ENCODE peak calls at places on chromosome 7, in four cellular contexts. V, Q, R and J are unnamed samples.
A peak's percentile ranks its signal among the peaks of the same experiment; 100 is the strongest.

GRCh38 chr7:27351137-27351536 is 108.5 kb downstream of the EVX1 start:
- DNase-seq in V (no peak), Q (no peak), R (no peak), J (no peak)

GRCh38 chr7:107975394-107976013 is 27.5 kb downstream of the LAMB1 start:
- DNase-seq in V (no peak), R (no peak), Q (no peak), J (no peak)

GRCh38 chr7:78542551-78542950 is 744.0 kb downstream of the PHTF2 start:
- DNase-seq in V (no peak), R (no peak), Q (no peak), J (no peak)

GRCh38 chr7:77913977-77914607 is 115.5 kb downstream of the PHTF2 start:
- DNase-seq in V (no peak), R (no peak), Q (no peak), J (no peak)

GRCh38 chr7:142711196-142711595 is 38.1 kb upstream of the PRSS1 start:
- DNase-seq in V (no peak), Q (peak; percentile 10), R (no peak), J (no peak)

GRCh38 chr7:158396301-158396905 is 191.2 kb downstream of the PTPRN2 start:
- DNase-seq in Q (no peak), R (no peak), V (no peak), J (no peak)

GRCh38 chr7:31651800-31652326 is 35.2 kb upstream of the PPP1R17 start:
- DNase-seq in R (no peak), Q (no peak), V (no peak), J (no peak)

GRCh38 chr7:39589323-39590111 is 23.3 kb downstream of the YAE1 start:
- DNase-seq in V (peak; percentile 30), R (peak; percentile 61), Q (peak; percentile 83), J (peak; percentile 87)

GRCh38 chr7:85103962-85104361 is 82.9 kb downstream of the SEMA3D start:
- DNase-seq in V (no peak), R (no peak), Q (no peak), J (peak; percentile 47)

GRCh38 chr7:39758234-39758970 is 135.0 kb downstream of the RALA start:
- DNase-seq in V (no peak), R (no peak), Q (no peak), J (no peak)

GRCh38 chr7:158724658-158725505 is 20.3 kb upstream of the NCAPG2 start:
- DNase-seq in V (no peak), Q (no peak), R (no peak), J (no peak)

GRCh38 chr7:142583424-142583823 is 165.8 kb upstream of the PRSS1 start:
- DNase-seq in R (peak; percentile 68), Q (peak; percentile 56), V (peak; percentile 79), J (peak; percentile 87)

GRCh38 chr7:5419523-5420107 is 4.0 kb downstream of the TNRC18 start:
- DNase-seq in V (no peak), R (no peak), Q (no peak), J (no peak)

GRCh38 chr7:151392426-151392825 is 17.4 kb downstream of the WDR86 start:
- DNase-seq in V (no peak), Q (no peak), R (no peak), J (no peak)

GRCh38 chr7:106418526-106418925 is 133.7 kb upstream of the NAMPT start:
- DNase-seq in V (no peak), R (no peak), Q (no peak), J (peak; percentile 26)

GRCh38 chr7:80916770-80917681 is 1.8 kb downstream of the SEMA3C start:
- DNase-seq in Q (no peak), V (no peak), R (no peak), J (peak; percentile 88)

GRCh38 chr7:46603780-46604725 is 683.0 kb upstream of the IGFBP3 start:
- DNase-seq in Q (no peak), R (no peak), V (no peak), J (peak; percentile 79)

GRCh38 chr7:128121731-128122576 is 90.7 kb upstream of the LRRC4 start:
- DNase-seq in Q (no peak), R (no peak), V (no peak), J (no peak)

GRCh38 chr7:140035400-140036223 is 27.1 kb downstream of the PARP12 start:
- DNase-seq in V (peak; percentile 22), R (no peak), Q (no peak), J (peak; percentile 78)

GRCh38 chr7:7773334-7774308 is 55.2 kb upstream of the RPA3 start:
- DNase-seq in Q (no peak), V (no peak), R (peak; percentile 14), J (no peak)

GRCh38 chr7:73612598-73613269 is 11.6 kb downstream of the MLXIPL start:
- DNase-seq in V (peak; percentile 41), Q (no peak), R (no peak), J (peak; percentile 20)

GRCh38 chr7:133649593-133649992 is 396.7 kb downstream of the EXOC4 start:
- DNase-seq in Q (no peak), R (no peak), V (no peak), J (no peak)